ENCODE peak calls at places on chromosome 3, in seven cellular contexts. B is psoas muscle, F is pancreas, J is OCI-LY7, W is endodermal cell, Y is PC-3, O is ovary. H is an unnamed sample.
A peak's percentile ranks its signal among the peaks of the same experiment; 100 is the strongest.

GRCh38 chr3:177595789-177596188 is 398.5 kb upstream of the TBL1XR1 start:
- DNase-seq in B (no peak), F (no peak), J (no peak), W (no peak), Y (no peak), O (no peak), H (no peak)

GRCh38 chr3:160225181-160226025 is at the start of gene C3orf80:
- DNase-seq in B (peak; percentile 43), F (peak; percentile 51), J (peak; percentile 30), W (peak; percentile 91), Y (peak; percentile 52), O (peak; percentile 26), H (no peak)

GRCh38 chr3:169250000-169250399 is 413.5 kb downstream of the MECOM start:
- DNase-seq in B (no peak), F (no peak), J (no peak), W (no peak), Y (no peak), O (no peak), H (no peak)

GRCh38 chr3:55676643-55677042 is 189.5 kb upstream of the WNT5A start:
- DNase-seq in B (peak; percentile 21), F (peak; percentile 28), J (no peak), W (no peak), Y (peak; percentile 9), O (no peak), H (no peak)

GRCh38 chr3:15796771-15797599 is 794 bp downstream of the ANKRD28 start:
- DNase-seq in B (no peak), F (no peak), J (no peak), W (peak; percentile 62), Y (peak; percentile 71), O (no peak), H (no peak)

GRCh38 chr3:154776549-154777230 is 303.4 kb upstream of the MME start:
- DNase-seq in B (no peak), F (no peak), J (no peak), W (no peak), Y (no peak), O (no peak), H (no peak)

GRCh38 chr3:144369151-144369879 is 397.7 kb downstream of the DIPK2A start:
- DNase-seq in B (no peak), F (no peak), J (no peak), W (no peak), Y (no peak), O (no peak), H (no peak)

GRCh38 chr3:79846148-79846933 is 78.5 kb upstream of the ROBO1 start:
- DNase-seq in B (no peak), F (no peak), J (peak; percentile 4), W (peak; percentile 71), Y (no peak), O (no peak), H (no peak)

GRCh38 chr3:87727783-87728182 is 331.0 kb downstream of the CGGBP1 start:
- DNase-seq in B (no peak), F (no peak), J (no peak), W (no peak), Y (no peak), O (no peak), H (no peak)

GRCh38 chr3:178063475-178063874 is 472.8 kb upstream of the KCNMB2 start:
- DNase-seq in B (no peak), F (no peak), J (no peak), W (no peak), Y (peak; percentile 56), O (no peak), H (no peak)

DNA sequence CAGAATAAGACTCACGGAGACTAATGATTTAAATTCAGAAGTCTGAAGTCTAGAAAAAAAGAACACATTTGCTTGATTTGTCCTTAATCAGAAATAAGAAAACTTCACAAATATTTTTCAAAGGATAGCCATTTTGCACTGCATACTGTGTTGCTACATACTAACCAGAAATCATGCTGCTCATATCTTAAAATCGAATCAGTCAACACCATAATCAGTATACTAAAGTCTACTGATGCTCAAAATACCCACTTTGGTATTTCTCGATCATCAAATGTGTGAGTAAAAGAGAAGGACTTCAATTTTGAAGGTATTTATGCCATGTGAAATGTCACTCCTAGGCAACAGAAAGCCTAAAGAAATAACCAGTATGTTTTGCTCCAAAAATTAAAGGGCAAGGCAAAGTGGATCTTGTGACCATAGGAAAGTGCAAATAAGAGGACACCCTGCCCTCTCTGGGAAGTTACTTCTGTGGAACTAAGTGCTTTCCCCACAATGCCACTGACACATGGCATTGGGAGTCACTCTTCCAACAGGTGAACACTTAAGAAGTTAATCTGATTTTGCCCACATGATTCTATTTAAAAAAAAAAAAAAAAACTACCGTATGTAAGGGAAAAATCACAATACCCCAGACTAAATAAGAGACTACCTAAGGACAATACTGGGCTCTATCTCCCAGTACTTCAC is 2.7 kb downstream of the LRIG1 start:
- DNase-seq in B (no peak), F (no peak), J (no peak), W (no peak), Y (no peak), O (no peak), H (no peak)
- H3K4me1 ChIP-seq in B (peaks cover 47% of the 10 kb centered on the region), F (peaks cover 41% of the 10 kb centered on the region), J (peaks cover 57% of the 10 kb centered on the region), W (peaks cover 29% of the 10 kb centered on the region), Y (no peaks in the 10 kb centered on the region), O (peaks cover 13% of the 10 kb centered on the region), H (peaks cover 7% of the 10 kb centered on the region)

DNA sequence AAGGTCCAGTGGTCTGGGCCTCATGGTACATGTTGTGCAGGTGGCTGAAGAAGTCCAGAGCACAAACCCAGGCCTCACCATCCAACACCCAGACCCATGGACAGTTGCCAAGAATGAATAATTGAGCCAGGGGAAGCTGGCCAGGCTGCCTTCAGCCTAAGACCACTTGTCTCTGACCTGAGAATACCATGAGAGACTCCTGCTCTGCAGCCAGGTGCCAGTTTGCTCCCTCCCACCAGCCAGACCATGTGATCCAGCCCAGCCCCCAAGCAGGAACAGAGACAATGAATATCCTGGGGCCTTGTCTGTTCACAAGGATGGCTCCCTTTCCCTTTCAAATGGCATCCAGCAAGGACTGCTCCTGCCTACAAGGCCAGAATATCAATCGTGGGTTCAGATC is 13.5 kb downstream of the TRAIP start:
- DNase-seq in B (no peak), F (no peak), J (no peak), W (no peak), Y (no peak), O (no peak), H (no peak)
- H3K4me1 ChIP-seq in B (peaks cover 14% of the 10 kb centered on the region), F (no peaks in the 10 kb centered on the region), J (peaks cover 3% of the 10 kb centered on the region), W (no peaks in the 10 kb centered on the region), Y (peaks cover 4% of the 10 kb centered on the region), O (peaks cover 4% of the 10 kb centered on the region), H (no peaks in the 10 kb centered on the region)

GRCh38 chr3:157130138-157130880 is 29.6 kb downstream of the CCNL1 start:
- DNase-seq in B (peak; percentile 61), F (no peak), J (peak; percentile 46), W (peak; percentile 94), Y (peak; percentile 95), O (peak; percentile 54), H (no peak)
- H3K4me1 ChIP-seq in B (peaks cover 40% of the 10 kb centered on the region), F (peaks cover 74% of the 10 kb centered on the region), J (peaks cover 21% of the 10 kb centered on the region), W (peaks cover 26% of the 10 kb centered on the region), Y (peaks cover 98% of the 10 kb centered on the region), O (peaks cover 10% of the 10 kb centered on the region), H (peaks cover 25% of the 10 kb centered on the region)

GRCh38 chr3:187019542-187020072 is 89.3 kb downstream of the ST6GAL1 start:
- DNase-seq in B (no peak), F (no peak), J (peak; percentile 46), W (peak; percentile 70), Y (no peak), O (no peak), H (no peak)

GRCh38 chr3:187015903-187016638 is 85.7 kb downstream of the ST6GAL1 start:
- DNase-seq in B (no peak), F (no peak), J (peak; percentile 82), W (no peak), Y (no peak), O (no peak), H (no peak)

GRCh38 chr3:187014417-187014864 is 84.1 kb downstream of the ST6GAL1 start:
- DNase-seq in B (no peak), F (no peak), J (no peak), W (no peak), Y (peak; percentile 66), O (no peak), H (no peak)

GRCh38 chr3:187017511-187018230 is 87.3 kb downstream of the ST6GAL1 start:
- DNase-seq in B (no peak), F (no peak), J (no peak), W (no peak), Y (no peak), O (no peak), H (no peak)

DNA sequence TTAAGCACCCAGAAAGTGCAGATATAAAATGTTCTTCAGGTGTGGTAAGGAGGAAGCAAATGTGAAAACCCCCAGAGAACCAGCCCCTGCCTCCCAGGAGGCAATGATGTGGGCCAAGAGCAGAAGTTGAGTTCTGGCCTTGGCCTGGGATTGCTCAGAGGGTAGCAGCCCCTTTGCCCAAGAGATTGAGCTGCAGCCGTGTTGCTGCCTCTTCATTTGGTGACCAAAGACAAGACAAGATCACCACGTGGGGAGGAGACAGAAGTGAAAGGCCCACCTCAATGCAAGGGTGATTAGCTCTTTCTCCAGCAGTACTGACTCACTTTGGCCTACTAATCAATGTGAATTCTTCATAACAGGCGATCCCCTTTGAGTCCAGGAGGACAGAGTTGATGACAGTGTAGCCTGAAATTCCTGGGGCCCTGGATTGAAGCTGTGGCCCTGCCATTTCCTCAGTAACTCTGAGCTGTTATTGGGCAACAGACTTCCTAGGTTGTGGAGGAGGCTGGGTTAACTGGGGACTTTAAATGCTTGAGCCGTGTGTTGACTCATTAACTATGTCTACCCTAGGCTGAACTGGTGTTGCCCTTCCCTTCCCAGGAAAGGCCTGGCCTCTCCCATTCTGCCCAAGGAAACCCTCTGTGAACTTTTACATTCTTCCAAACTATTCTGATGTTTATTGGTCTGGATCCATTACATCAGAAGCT is 86.5 kb downstream of the ST6GAL1 start:
- DNase-seq in B (no peak), F (no peak), J (peak; percentile 69), W (no peak), Y (peak; percentile 9), O (no peak), H (no peak)
- H3K4me1 ChIP-seq in B (peaks cover 1% of the 10 kb centered on the region), F (no peaks in the 10 kb centered on the region), J (peaks cover 96% of the 10 kb centered on the region), W (peaks cover 14% of the 10 kb centered on the region), Y (peaks cover 14% of the 10 kb centered on the region), O (no peaks in the 10 kb centered on the region), H (peaks cover 8% of the 10 kb centered on the region)

DNA sequence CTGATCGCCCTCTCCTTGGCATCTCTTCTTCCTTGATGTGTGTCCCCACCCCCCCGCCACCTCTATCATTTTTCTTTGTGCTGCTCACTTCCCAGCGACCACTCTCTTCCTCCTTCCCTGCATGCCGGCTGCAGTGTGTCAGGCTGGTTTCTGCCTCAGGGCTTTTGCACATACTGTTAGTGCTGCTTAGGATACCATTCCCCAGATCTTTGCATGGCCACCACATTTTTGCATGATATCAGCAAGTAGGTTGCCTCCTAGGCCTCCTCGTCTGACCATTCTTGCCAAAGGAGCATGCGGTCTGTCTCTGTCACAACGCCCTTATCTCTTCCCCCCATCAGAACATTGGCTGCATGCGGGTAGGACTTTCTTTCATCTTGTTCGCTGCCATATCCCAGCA is 12.5 kb downstream of the FBLN2 start:
- DNase-seq in B (no peak), F (no peak), J (no peak), W (no peak), Y (no peak), O (no peak), H (no peak)
- H3K4me1 ChIP-seq in B (no peaks in the 10 kb centered on the region), F (no peaks in the 10 kb centered on the region), J (peaks cover 10% of the 10 kb centered on the region), W (peaks cover 3% of the 10 kb centered on the region), Y (no peaks in the 10 kb centered on the region), O (no peaks in the 10 kb centered on the region), H (peaks cover 3% of the 10 kb centered on the region)

DNA sequence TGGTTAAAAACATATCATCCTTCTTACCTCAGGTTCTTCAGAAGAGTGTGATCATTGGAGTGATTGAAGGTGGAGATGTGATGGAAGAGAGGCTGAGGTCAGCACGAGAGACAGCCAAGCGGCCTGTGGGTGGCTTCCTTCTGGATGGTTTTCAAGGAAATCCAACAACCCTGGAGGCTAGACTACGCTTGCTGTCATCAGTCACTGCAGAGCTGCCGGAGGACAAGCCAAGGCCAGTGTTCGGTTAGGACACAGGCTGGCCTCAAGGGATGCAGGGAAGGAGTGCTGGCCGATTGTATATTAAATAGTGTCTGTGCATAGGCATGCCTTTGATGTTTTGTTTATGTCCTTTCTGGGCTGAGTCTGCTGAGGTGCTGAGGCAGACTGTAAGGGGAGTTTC is 20.2 kb downstream of the QTRT2 start:
- DNase-seq in B (no peak), F (no peak), J (no peak), W (no peak), Y (no peak), O (no peak), H (no peak)
- H3K4me1 ChIP-seq in B (no peaks in the 10 kb centered on the region), F (no peaks in the 10 kb centered on the region), J (no peaks in the 10 kb centered on the region), W (no peaks in the 10 kb centered on the region), Y (no peaks in the 10 kb centered on the region), O (no peaks in the 10 kb centered on the region), H (no peaks in the 10 kb centered on the region)